ENCODE peak calls at places on chromosome 19, in ten cellular contexts. O is stomach, V is K562, D is H1, A is transverse colon, L is sigmoid colon, H is esophagus muscularis mucosa, W is suprapubic skin, R is GM12878, I is SK-N-SH. U is an unnamed sample.
A peak's percentile ranks its signal among the peaks of the same experiment; 100 is the strongest.

GRCh38 chr19:31312629-31313244 is 36.5 kb downstream of the TSHZ3 start:
- DNase-seq in O (no peak), V (no peak), D (no peak), A (no peak), L (no peak), H (no peak), W (no peak), R (no peak), I (no peak), U (no peak)

GRCh38 chr19:872266-872951 is 12.9 kb downstream of the CFD start:
- DNase-seq in O (peak; percentile 68), V (peak; percentile 76), D (no peak), A (peak; percentile 92), L (no peak), H (no peak), W (no peak), R (peak; percentile 36), I (no peak), U (peak; percentile 86)

GRCh38 chr19:34508540-34508939 is 27.0 kb downstream of the WTIP start:
- DNase-seq in O (no peak), V (peak; percentile 46), D (peak; percentile 38), A (no peak), L (no peak), H (peak; percentile 60), W (no peak), R (no peak), I (peak; percentile 44), U (no peak)

GRCh38 chr19:49395581-49396407 is 7.7 kb downstream of the KASH5 start:
- DNase-seq in O (no peak), V (no peak), D (no peak), A (no peak), L (no peak), H (no peak), W (no peak), R (no peak), I (peak; percentile 9), U (no peak)

GRCh38 chr19:858868-859843 is at the start of gene CFD:
- DNase-seq in O (peak; percentile 38), V (no peak), D (no peak), A (peak; percentile 62), L (peak; percentile 89), H (no peak), W (peak; percentile 91), R (no peak), I (peak; percentile 51), U (peak; percentile 69)

GRCh38 chr19:14758816-14759215 is 19.5 kb downstream of the ADGRE2 start:
- DNase-seq in O (no peak), V (no peak), D (peak; percentile 55), A (no peak), L (peak; percentile 6), H (no peak), W (peak; percentile 19), R (no peak), I (no peak), U (no peak)

GRCh38 chr19:2255112-2255845 is 938 bp downstream of the JSRP1 start:
- DNase-seq in O (no peak), V (no peak), D (no peak), A (no peak), L (no peak), H (no peak), W (no peak), R (no peak), I (peak; percentile 78), U (peak; percentile 74)

GRCh38 chr19:19575411-19575810 is 37.3 kb downstream of the CILP2 start:
- DNase-seq in O (no peak), V (no peak), D (no peak), A (no peak), L (no peak), H (no peak), W (no peak), R (no peak), I (no peak), U (no peak)

GRCh38 chr19:30479231-30479630 is 107.0 kb downstream of the ZNF536 start:
- DNase-seq in O (no peak), V (no peak), D (no peak), A (peak; percentile 8), L (no peak), H (no peak), W (no peak), R (no peak), I (peak; percentile 60), U (no peak)

GRCh38 chr19:39398297-39398864 is 7.2 kb downstream of the MED29 start:
- DNase-seq in O (peak; percentile 73), V (no peak), D (no peak), A (peak; percentile 89), L (peak; percentile 91), H (no peak), W (peak; percentile 95), R (no peak), I (no peak), U (peak; percentile 89)

GRCh38 chr19:35549879-35550523 is 4.6 kb downstream of the TMEM147 start:
- DNase-seq in O (no peak), V (no peak), D (no peak), A (no peak), L (no peak), H (no peak), W (no peak), R (no peak), I (no peak), U (no peak)

DNA sequence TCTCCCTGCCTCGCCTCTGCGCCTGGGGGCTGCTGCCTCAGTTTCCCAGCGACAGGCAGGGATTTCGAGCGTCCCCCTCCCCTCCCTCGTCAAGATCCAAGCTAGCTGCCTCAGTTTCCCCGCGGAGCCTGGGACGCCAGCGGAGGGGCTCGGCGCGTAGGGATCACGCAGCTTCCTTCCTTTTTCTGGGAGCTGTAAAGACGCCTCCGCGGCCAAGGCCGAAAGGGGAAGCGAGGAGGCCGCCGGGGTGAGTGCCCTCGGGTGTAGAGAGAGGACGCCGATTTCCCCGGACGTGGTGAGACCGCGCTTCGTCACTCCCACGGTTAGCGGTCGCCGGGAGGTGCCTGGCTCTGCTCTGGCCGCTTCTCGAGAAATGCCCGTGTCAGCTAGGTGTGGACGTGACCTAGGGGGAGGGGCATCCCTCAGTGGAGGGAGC is 722 bp upstream of the ICAM1 start:
- DNase-seq in O (peak; percentile 75), V (peak; percentile 72), D (peak; percentile 57), A (peak; percentile 82), L (peak; percentile 83), H (no peak), W (peak; percentile 89), R (no peak), I (peak; percentile 39), U (peak; percentile 92)
- TF ChIP-seq EP300 in O (no peak), V (no peak), D (no peak), A (no peak), L (no peak), H (no peak), W (no peak), R (peak; percentile 64), I (no peak), U (no peak)

GRCh38 chr19:3683866-3684816 is 16.1 kb downstream of the PIP5K1C start:
- DNase-seq in O (no peak), V (peak; percentile 85), D (no peak), A (no peak), L (no peak), H (no peak), W (no peak), R (no peak), I (no peak), U (no peak)
- H3K4me3 ChIP-seq in O (no peak overlapping the region), V (no peak overlapping the region), D (no peak overlapping the region), A (no peak overlapping the region), L (no peak overlapping the region), H (no peak overlapping the region), W (no peak overlapping the region), R (no peak overlapping the region), I (no peak overlapping the region), U (no peak overlapping the region)

GRCh38 chr19:46715620-46716012 is 1.3 kb downstream of the PRKD2 start:
- DNase-seq in O (no peak), V (no peak), D (no peak), A (no peak), L (peak; percentile 67), H (no peak), W (no peak), R (no peak), I (no peak), U (no peak)

GRCh38 chr19:46716013-46716671 is 772 bp downstream of the PRKD2 start:
- DNase-seq in O (peak; percentile 39), V (peak; percentile 56), D (peak; percentile 77), A (peak; percentile 44), L (peak; percentile 77), H (no peak), W (no peak), R (no peak), I (peak; percentile 82), U (no peak)

GRCh38 chr19:46716672-46717033 is 261 bp downstream of the PRKD2 start:
- DNase-seq in O (no peak), V (peak; percentile 45), D (no peak), A (no peak), L (no peak), H (no peak), W (no peak), R (no peak), I (no peak), U (no peak)

GRCh38 chr19:46714523-46715106 is 2.3 kb downstream of the PRKD2 start:
- DNase-seq in O (no peak), V (no peak), D (peak; percentile 56), A (no peak), L (no peak), H (no peak), W (no peak), R (no peak), I (no peak), U (no peak)

DNA sequence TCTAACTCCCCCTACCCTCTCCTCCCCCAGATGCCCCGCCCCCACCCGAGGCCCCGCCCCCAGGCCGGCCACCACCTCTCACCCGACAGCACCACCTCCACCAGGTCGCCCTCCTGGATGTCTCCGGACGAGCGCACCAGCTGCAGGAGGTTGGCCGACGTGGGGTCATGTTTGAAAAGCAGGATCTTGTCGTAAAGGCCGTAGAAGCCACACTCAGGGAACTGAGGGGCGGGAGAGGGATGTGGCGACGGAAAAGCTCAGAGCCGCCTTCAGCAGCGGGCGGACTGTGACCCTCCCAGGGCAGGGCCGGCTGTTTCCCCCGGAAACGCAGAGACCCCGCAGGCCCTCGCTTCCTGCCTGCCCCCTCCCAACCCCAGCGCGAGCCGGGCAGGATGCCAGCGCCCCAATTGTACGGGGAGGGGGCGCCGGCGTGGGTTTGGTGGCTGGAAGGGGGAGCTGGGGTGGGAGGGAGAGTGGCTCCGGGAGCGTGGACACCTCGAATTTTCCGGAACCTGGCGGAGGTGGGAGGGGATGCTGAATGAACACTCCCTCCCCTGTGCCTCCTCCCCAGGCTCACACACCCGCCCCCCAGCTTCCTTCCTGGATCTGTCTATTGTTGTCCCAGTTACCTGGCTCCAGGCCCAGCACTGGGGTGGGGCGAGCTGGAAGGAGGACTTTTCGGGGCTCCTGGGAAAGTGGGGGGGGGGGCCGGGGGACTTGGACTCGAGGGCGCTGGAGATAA is 3.0 kb downstream of the PRKD2 start:
- DNase-seq in O (peak; percentile 94), V (peak; percentile 90), D (peak; percentile 89), A (peak; percentile 95), L (peak; percentile 96), H (peak; percentile 97), W (peak; percentile 98), R (no peak), I (peak; percentile 96), U (peak; percentile 93)
- TF ChIP-seq POLR2AphosphoS5 in O (no peak), V (peak; percentile 20), D (peak; percentile 52), A (peak; percentile 60), L (no peak), H (peak; percentile 53), W (no peak), R (no peak), I (peak; percentile 32), U (peak; percentile 54)

DNA sequence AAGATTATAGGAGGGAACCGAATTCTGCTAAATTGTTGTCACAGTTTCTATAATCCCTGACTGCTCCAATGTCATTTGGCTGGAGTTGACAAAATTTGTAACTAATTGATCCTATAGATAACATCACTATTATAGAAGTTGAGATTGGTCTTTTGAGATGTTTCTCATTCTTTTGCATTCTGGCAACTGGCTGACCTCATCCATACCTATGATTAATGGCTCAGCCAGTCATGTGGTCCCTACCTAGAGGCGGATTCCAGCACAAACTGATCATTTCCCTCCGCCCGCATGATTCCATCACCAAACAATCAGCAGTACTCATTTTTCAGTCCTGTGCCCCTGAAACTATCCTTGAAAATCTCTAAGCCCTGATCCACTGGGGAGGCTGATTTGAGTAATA is 4.2 kb downstream of the PSG2 start:
- DNase-seq in O (no peak), V (no peak), D (no peak), A (no peak), L (no peak), H (no peak), W (no peak), R (no peak), I (no peak), U (no peak)
- TF ChIP-seq EP300 in O (no peak), V (no peak), D (no peak), A (no peak), L (no peak), H (no peak), W (no peak), R (no peak), I (peak; percentile 80), U (no peak)

U was measured in upper lobe of left lung.